ENCODE peak calls at places on chromosomes 11 and 22, in eight cellular contexts. One of them, this sample, is unnamed.
A peak's percentile ranks its signal among the peaks of the same experiment; 100 is the strongest.

GRCh38 chr22:48439560-48440135 is 1388.0 kb downstream of the BRD1 start:
- DNase-seq in AML-193: no peak
- DNase-seq in stimulated activated CD8-positive, alpha-beta memory T cell treated with anti-CD3 and anti-CD28 coated beads, Interleukin-15, amount 100 ng/mL, for 4 hours: no peak
- DNase-seq in ovary: no peak
- DNase-seq in RPMI7951: no peak
- DNase-seq in ELR: no peak
- DNase-seq in PC-3: no peak
- DNase-seq in immature natural killer cell: no peak
- DNase-seq in this sample: no peak

GRCh38 chr11:57294225-57295131 is 30.3 kb downstream of the TNKS1BP1 start:
- DNase-seq in immature natural killer cell: no peak
- DNase-seq in ELR: no peak
- DNase-seq in PC-3: peak; percentile 64
- DNase-seq in ovary: no peak
- DNase-seq in AML-193: no peak
- DNase-seq in RPMI7951: peak; percentile 43
- DNase-seq in stimulated activated CD8-positive, alpha-beta memory T cell treated with anti-CD3 and anti-CD28 coated beads, Interleukin-15, amount 100 ng/mL, for 4 hours: no peak
- DNase-seq in this sample: no peak

GRCh38 chr11:66887531-66887930 is 30.7 kb downstream of the LRFN4 start:
- DNase-seq in immature natural killer cell: no peak
- DNase-seq in ovary: no peak
- DNase-seq in ELR: no peak
- DNase-seq in PC-3: no peak
- DNase-seq in RPMI7951: no peak
- DNase-seq in AML-193: no peak
- DNase-seq in stimulated activated CD8-positive, alpha-beta memory T cell treated with anti-CD3 and anti-CD28 coated beads, Interleukin-15, amount 100 ng/mL, for 4 hours: no peak
- DNase-seq in this sample: no peak

GRCh38 chr11:108403072-108403471 is 64.3 kb downstream of the C11orf65 start:
- DNase-seq in PC-3: no peak
- DNase-seq in ovary: no peak
- DNase-seq in AML-193: no peak
- DNase-seq in immature natural killer cell: no peak
- DNase-seq in ELR: no peak
- DNase-seq in stimulated activated CD8-positive, alpha-beta memory T cell treated with anti-CD3 and anti-CD28 coated beads, Interleukin-15, amount 100 ng/mL, for 4 hours: no peak
- DNase-seq in RPMI7951: no peak
- DNase-seq in this sample: no peak

GRCh38 chr11:11725438-11725837 is 103.6 kb upstream of the GALNT18 start:
- DNase-seq in immature natural killer cell: no peak
- DNase-seq in AML-193: no peak
- DNase-seq in PC-3: no peak
- DNase-seq in stimulated activated CD8-positive, alpha-beta memory T cell treated with anti-CD3 and anti-CD28 coated beads, Interleukin-15, amount 100 ng/mL, for 4 hours: no peak
- DNase-seq in ELR: no peak
- DNase-seq in RPMI7951: no peak
- DNase-seq in ovary: no peak
- DNase-seq in this sample: no peak

GRCh38 chr11:61923166-61924015 is 6.0 kb upstream of the RAB3IL1 start:
- DNase-seq in RPMI7951: peak; percentile 61
- DNase-seq in PC-3: no peak
- DNase-seq in stimulated activated CD8-positive, alpha-beta memory T cell treated with anti-CD3 and anti-CD28 coated beads, Interleukin-15, amount 100 ng/mL, for 4 hours: no peak
- DNase-seq in immature natural killer cell: no peak
- DNase-seq in AML-193: no peak
- DNase-seq in ovary: peak; percentile 80
- DNase-seq in ELR: no peak
- DNase-seq in this sample: no peak

GRCh38 chr11:95764267-95764898 is 25.2 kb downstream of the FAM76B start:
- DNase-seq in stimulated activated CD8-positive, alpha-beta memory T cell treated with anti-CD3 and anti-CD28 coated beads, Interleukin-15, amount 100 ng/mL, for 4 hours: no peak
- DNase-seq in ELR: peak; percentile 66
- DNase-seq in immature natural killer cell: peak; percentile 42
- DNase-seq in ovary: no peak
- DNase-seq in RPMI7951: peak; percentile 54
- DNase-seq in AML-193: peak; percentile 79
- DNase-seq in PC-3: peak; percentile 76
- DNase-seq in this sample: peak; percentile 57

GRCh38 chr11:113256431-113257227 is 57.8 kb upstream of the TTC12 start:
- DNase-seq in ovary: no peak
- DNase-seq in immature natural killer cell: no peak
- DNase-seq in PC-3: no peak
- DNase-seq in AML-193: no peak
- DNase-seq in stimulated activated CD8-positive, alpha-beta memory T cell treated with anti-CD3 and anti-CD28 coated beads, Interleukin-15, amount 100 ng/mL, for 4 hours: no peak
- DNase-seq in RPMI7951: peak; percentile 80
- DNase-seq in ELR: peak; percentile 16
- DNase-seq in this sample: no peak

GRCh38 chr11:15615412-15616096 is 500.8 kb downstream of the INSC start:
- DNase-seq in AML-193: no peak
- DNase-seq in ovary: no peak
- DNase-seq in stimulated activated CD8-positive, alpha-beta memory T cell treated with anti-CD3 and anti-CD28 coated beads, Interleukin-15, amount 100 ng/mL, for 4 hours: no peak
- DNase-seq in RPMI7951: no peak
- DNase-seq in immature natural killer cell: no peak
- DNase-seq in PC-3: no peak
- DNase-seq in ELR: no peak
- DNase-seq in this sample: no peak

GRCh38 chr11:103871923-103872551 is 164.4 kb upstream of the DDI1 start:
- DNase-seq in AML-193: no peak
- DNase-seq in RPMI7951: no peak
- DNase-seq in ovary: no peak
- DNase-seq in stimulated activated CD8-positive, alpha-beta memory T cell treated with anti-CD3 and anti-CD28 coated beads, Interleukin-15, amount 100 ng/mL, for 4 hours: no peak
- DNase-seq in PC-3: no peak
- DNase-seq in immature natural killer cell: peak; percentile 42
- DNase-seq in ELR: no peak
- DNase-seq in this sample: no peak

GRCh38 chr11:114182471-114182968 is 113.7 kb upstream of the NNMT start:
- DNase-seq in AML-193: no peak
- DNase-seq in stimulated activated CD8-positive, alpha-beta memory T cell treated with anti-CD3 and anti-CD28 coated beads, Interleukin-15, amount 100 ng/mL, for 4 hours: no peak
- DNase-seq in ovary: no peak
- DNase-seq in immature natural killer cell: no peak
- DNase-seq in RPMI7951: no peak
- DNase-seq in PC-3: no peak
- DNase-seq in ELR: no peak
- DNase-seq in this sample: no peak

GRCh38 chr11:102398297-102398696 is 51.3 kb downstream of the BIRC2 start:
- DNase-seq in ovary: no peak
- DNase-seq in AML-193: no peak
- DNase-seq in PC-3: no peak
- DNase-seq in RPMI7951: no peak
- DNase-seq in ELR: no peak
- DNase-seq in immature natural killer cell: no peak
- DNase-seq in stimulated activated CD8-positive, alpha-beta memory T cell treated with anti-CD3 and anti-CD28 coated beads, Interleukin-15, amount 100 ng/mL, for 4 hours: no peak
- DNase-seq in this sample: no peak

GRCh38 chr11:123197711-123198110 is 2.7 kb upstream of the CLMP start:
- DNase-seq in PC-3: peak; percentile 77
- DNase-seq in ELR: peak; percentile 92
- DNase-seq in ovary: no peak
- DNase-seq in immature natural killer cell: no peak
- DNase-seq in AML-193: no peak
- DNase-seq in stimulated activated CD8-positive, alpha-beta memory T cell treated with anti-CD3 and anti-CD28 coated beads, Interleukin-15, amount 100 ng/mL, for 4 hours: no peak
- DNase-seq in RPMI7951: peak; percentile 95
- DNase-seq in this sample: no peak

GRCh38 chr22:40183029-40183581 is 5.4 kb downstream of the TNRC6B start:
- DNase-seq in ovary: no peak
- DNase-seq in AML-193: peak; percentile 62
- DNase-seq in stimulated activated CD8-positive, alpha-beta memory T cell treated with anti-CD3 and anti-CD28 coated beads, Interleukin-15, amount 100 ng/mL, for 4 hours: no peak
- DNase-seq in ELR: peak; percentile 88
- DNase-seq in RPMI7951: peak; percentile 82
- DNase-seq in PC-3: peak; percentile 57
- DNase-seq in immature natural killer cell: no peak
- DNase-seq in this sample: no peak

GRCh38 chr11:66723693-66724092 is 5.3 kb downstream of the SPTBN2 start:
- DNase-seq in AML-193: no peak
- DNase-seq in stimulated activated CD8-positive, alpha-beta memory T cell treated with anti-CD3 and anti-CD28 coated beads, Interleukin-15, amount 100 ng/mL, for 4 hours: no peak
- DNase-seq in PC-3: peak; percentile 63
- DNase-seq in ovary: no peak
- DNase-seq in ELR: no peak
- DNase-seq in immature natural killer cell: no peak
- DNase-seq in RPMI7951: no peak
- DNase-seq in this sample: no peak

GRCh38 chr22:45454260-45454659 is 40.8 kb downstream of the RIBC2 start:
- DNase-seq in ovary: no peak
- DNase-seq in stimulated activated CD8-positive, alpha-beta memory T cell treated with anti-CD3 and anti-CD28 coated beads, Interleukin-15, amount 100 ng/mL, for 4 hours: no peak
- DNase-seq in PC-3: no peak
- DNase-seq in ELR: no peak
- DNase-seq in RPMI7951: peak; percentile 23
- DNase-seq in immature natural killer cell: no peak
- DNase-seq in AML-193: no peak
- DNase-seq in this sample: no peak

GRCh38 chr22:21766933-21767462 is 31.4 kb upstream of the YPEL1 start:
- DNase-seq in ELR: no peak
- DNase-seq in stimulated activated CD8-positive, alpha-beta memory T cell treated with anti-CD3 and anti-CD28 coated beads, Interleukin-15, amount 100 ng/mL, for 4 hours: peak; percentile 45
- DNase-seq in AML-193: no peak
- DNase-seq in ovary: no peak
- DNase-seq in immature natural killer cell: peak; percentile 95
- DNase-seq in RPMI7951: no peak
- DNase-seq in PC-3: no peak
- DNase-seq in this sample: peak; percentile 88

GRCh38 chr11:1876361-1877063 is 15.2 kb downstream of the PRR33 start:
- DNase-seq in AML-193: peak; percentile 1
- DNase-seq in RPMI7951: peak; percentile 47
- DNase-seq in stimulated activated CD8-positive, alpha-beta memory T cell treated with anti-CD3 and anti-CD28 coated beads, Interleukin-15, amount 100 ng/mL, for 4 hours: no peak
- DNase-seq in ovary: peak; percentile 61
- DNase-seq in PC-3: peak; percentile 46
- DNase-seq in immature natural killer cell: no peak
- DNase-seq in ELR: peak; percentile 42
- DNase-seq in this sample: no peak

GRCh38 chr11:19080579-19080993 is 20.1 kb upstream of the MRGPRX2 start:
- DNase-seq in stimulated activated CD8-positive, alpha-beta memory T cell treated with anti-CD3 and anti-CD28 coated beads, Interleukin-15, amount 100 ng/mL, for 4 hours: no peak
- DNase-seq in ovary: no peak
- DNase-seq in AML-193: no peak
- DNase-seq in PC-3: peak; percentile 95
- DNase-seq in RPMI7951: peak; percentile 91
- DNase-seq in ELR: peak; percentile 49
- DNase-seq in immature natural killer cell: no peak
- DNase-seq in this sample: no peak

GRCh38 chr11:1012740-1013627 is 23.5 kb downstream of the MUC6 start:
- DNase-seq in RPMI7951: no peak
- DNase-seq in immature natural killer cell: no peak
- DNase-seq in ovary: no peak
- DNase-seq in AML-193: no peak
- DNase-seq in stimulated activated CD8-positive, alpha-beta memory T cell treated with anti-CD3 and anti-CD28 coated beads, Interleukin-15, amount 100 ng/mL, for 4 hours: no peak
- DNase-seq in PC-3: no peak
- DNase-seq in ELR: no peak
- DNase-seq in this sample: no peak

This sample was measured in Jurkat, Clone E6-1.